ENCODE peak calls at places on chromosomes 4 and X, in five cellular contexts. T is CD4-positive, alpha-beta memory T cell; A is GM06990; X is mesenchymal stem cell; L is right cardiac atrium. B is an unnamed sample.

GRCh38 chr4:95985051-95985450 is 145.2 kb downstream of the PDHA2 start:
- DNase-seq in A (no peak), T (no peak), X (no peak), L (no peak), B (no peak)

GRCh38 chr4:123851521-123851920 is 454.9 kb downstream of the SPRY1 start:
- DNase-seq in T (no peak), A (no peak), X (no peak), L (no peak), B (no peak)

GRCh38 chrX:23952401-23952800 is 44.6 kb downstream of the CXorf58 start:
- DNase-seq in L (no peak), T (no peak), A (no peak), X (no peak), B (no peak)

GRCh38 chr4:22573198-22573597 is 57.3 kb upstream of the ADGRA3 start:
- DNase-seq in L (peak), T (no peak), X (no peak), A (no peak), B (peak)

GRCh38 chr4:48778431-48779094 is 1.5 kb downstream of the FRYL start:
- DNase-seq in A (no peak), X (peak), L (no peak), T (no peak), B (no peak)

GRCh38 chr4:11698033-11698432 is 269.3 kb upstream of the HS3ST1 start:
- DNase-seq in A (no peak), T (no peak), X (no peak), L (no peak), B (no peak)

GRCh38 chr4:54658321-54659093 is 750 bp downstream of the KIT start:
- DNase-seq in T (peak), L (peak), X (peak), A (peak), B (peak)

GRCh38 chr4:173057442-173057841 is 111.2 kb upstream of the GALNT7 start:
- DNase-seq in L (no peak), A (no peak), T (no peak), X (peak), B (no peak)

GRCh38 chrX:71540801-71541545 is 8.1 kb downstream of the OGT start:
- DNase-seq in T (no peak), X (no peak), L (no peak), A (peak), B (no peak)

GRCh38 chrX:110219920-110220319 is 98.0 kb downstream of the AMMECR1 start:
- DNase-seq in X (peak), A (no peak), T (no peak), L (no peak), B (no peak)

GRCh38 chrX:110383414-110383813 is 24.8 kb downstream of the RTL9 start:
- DNase-seq in A (no peak), L (no peak), T (no peak), X (peak), B (no peak)

DNA sequence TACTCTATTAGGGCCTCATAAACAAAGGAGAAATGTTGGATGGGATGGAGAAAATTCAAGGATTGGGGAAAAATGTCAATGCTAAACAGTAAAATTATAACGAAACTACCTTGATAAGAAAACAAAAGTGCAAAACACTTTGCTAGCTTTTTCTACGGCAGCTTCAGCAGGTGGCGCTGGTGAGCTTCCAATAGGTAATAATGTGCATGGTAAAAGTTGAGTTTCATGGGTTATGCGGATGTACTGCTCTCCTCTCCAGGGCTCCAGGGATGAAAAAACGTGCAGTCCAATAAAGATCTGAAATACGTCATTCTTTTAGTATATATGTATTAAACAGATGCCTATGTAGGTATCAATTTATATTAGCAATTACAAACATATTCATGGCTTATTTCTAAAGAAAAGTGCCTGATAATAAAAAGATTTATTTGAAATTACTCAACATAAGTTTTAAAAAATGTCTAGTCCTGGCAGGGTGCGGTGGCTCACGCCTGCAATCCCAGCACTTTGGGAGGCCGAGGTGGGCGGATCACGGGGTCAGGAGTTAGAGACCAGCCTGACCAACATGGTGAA is 239.6 kb downstream of the GRXCR1 start:
- DNase-seq in A (peak), X (peak), T (no peak), L (no peak), B (no peak)
- H3K4me3 ChIP-seq in A (no peak), X (no peak), T (no peak), L (no peak), B (no peak)

DNA sequence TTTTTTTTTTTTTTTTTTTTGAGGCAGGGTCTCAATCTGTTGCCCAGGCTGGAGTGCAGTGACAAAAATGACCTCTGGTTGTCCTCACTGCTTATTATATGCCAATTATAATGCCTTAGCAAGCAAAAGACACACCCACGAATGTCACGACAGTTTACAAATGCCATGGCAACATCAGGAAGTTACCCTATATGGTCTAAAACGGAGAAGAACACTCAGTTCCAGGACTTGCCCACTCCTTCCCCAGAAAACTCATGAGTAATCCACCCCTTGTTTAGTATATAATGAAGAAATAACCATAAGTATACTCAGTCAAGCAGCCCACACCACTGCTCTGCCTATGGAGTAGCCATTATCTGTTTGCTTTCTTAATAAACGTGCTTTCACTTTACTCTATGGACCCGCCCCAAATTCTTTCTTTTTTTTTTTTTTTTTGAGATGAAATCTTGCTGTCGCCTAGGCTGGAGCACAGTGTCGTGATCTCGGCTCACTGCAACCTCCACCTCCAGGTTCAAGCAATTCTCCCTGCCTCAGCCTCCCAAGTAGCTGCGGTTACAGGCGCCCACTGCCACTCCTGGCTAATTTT is 106.2 kb downstream of the SMIM20 start:
- DNase-seq in L (no peak), A (no peak), X (peak), T (peak), B (no peak)
- H3K4me3 ChIP-seq in L (no peak), A (no peak), X (no peak), T (no peak), B (no peak)

GRCh38 chr4:1194028-1194900 is 21.9 kb upstream of the SPON2 start:
- DNase-seq in T (no peak), A (no peak), X (peak), L (peak), B (peak)

GRCh38 chr4:1191621-1192020 is 19.2 kb upstream of the SPON2 start:
- DNase-seq in T (no peak), L (peak), A (peak), X (no peak), B (no peak)

GRCh38 chr4:1192493-1193205 is 20.3 kb upstream of the SPON2 start:
- DNase-seq in L (peak), T (no peak), X (no peak), A (peak), B (no peak)

GRCh38 chr4:1193206-1194027 is 21.0 kb upstream of the SPON2 start:
- DNase-seq in T (no peak), L (peak), A (no peak), X (no peak), B (peak)

DNA sequence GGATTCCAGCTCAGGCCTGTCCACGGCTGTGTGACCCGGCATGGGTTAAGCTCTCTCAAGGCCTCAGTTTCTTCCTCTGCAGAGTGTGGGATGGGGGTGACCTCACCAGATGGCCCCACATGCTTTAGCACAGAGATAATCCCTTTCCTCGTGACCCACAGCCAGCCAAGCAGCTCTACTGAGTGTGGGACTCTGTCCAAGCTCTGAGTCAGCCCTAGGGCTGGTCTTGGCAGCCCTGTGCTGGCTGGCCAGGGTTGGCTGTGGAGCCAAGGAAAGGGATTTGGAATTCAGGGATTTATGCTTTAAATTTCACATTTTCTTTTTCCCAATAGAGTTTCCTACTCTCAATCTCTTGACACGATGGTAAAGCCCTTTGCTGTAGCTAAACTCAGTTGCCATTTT is 19.7 kb upstream of the SPON2 start:
- DNase-seq in T (no peak), A (no peak), L (peak), X (peak), B (peak)
- H3K4me3 ChIP-seq in T (no peak), A (no peak), L (no peak), X (no peak), B (no peak)

GRCh38 chrX:149528381-149528780 is 12.4 kb upstream of the EOLA1 start:
- DNase-seq in X (no peak), A (no peak), L (no peak), T (no peak), B (no peak)
- H3K4me3 ChIP-seq in X (no peak), A (no peak), L (no peak), T (no peak), B (no peak)

DNA sequence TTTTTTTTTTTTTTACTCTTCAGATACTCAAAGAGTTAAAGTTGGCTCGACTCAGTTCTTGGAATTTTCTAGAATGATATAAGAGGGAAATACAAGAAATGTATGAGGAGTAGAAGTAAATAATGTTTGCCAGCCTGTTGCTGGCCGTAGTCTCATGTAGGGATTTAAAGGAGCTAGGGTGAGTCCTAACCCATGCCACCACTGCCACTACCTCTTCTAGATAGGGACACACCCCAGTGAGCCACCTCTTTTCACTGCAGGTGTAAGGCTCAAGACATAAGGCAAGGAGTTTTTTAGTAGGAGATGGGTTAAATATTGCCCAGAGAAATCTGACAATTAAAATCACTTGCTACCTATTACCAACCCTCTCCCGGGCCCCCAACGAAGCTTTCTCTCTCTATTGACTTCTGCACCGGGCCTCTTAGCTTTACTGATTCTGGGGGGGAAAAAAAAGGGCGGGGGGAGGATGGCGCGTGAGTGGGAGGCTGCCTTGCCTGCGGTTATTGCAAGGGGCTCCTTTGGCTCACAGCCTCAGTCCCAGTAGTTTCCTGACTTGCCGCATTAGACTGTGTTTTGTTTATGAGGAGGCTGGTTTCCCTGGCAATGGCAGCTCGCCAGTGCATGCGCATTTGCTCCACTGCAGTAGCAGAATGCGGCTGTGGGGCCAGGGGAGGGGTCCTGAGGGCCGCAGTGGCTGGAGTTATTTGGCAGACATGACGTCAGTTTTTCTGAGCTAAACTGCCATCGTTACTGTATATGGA is 3.0 kb downstream of the LINC00632 start:
- DNase-seq in L (peak), A (peak), X (peak), T (peak), B (no peak)
- H3K4me3 ChIP-seq in L (peak), A (no peak), X (no peak), T (no peak), B (peak)

GRCh38 chrX:129123795-129124194 is 399.5 kb downstream of the SMARCA1 start:
- DNase-seq in A (no peak), L (no peak), T (no peak), X (no peak), B (no peak)
- H3K4me3 ChIP-seq in A (no peak), L (no peak), T (no peak), X (no peak), B (no peak)

DNA sequence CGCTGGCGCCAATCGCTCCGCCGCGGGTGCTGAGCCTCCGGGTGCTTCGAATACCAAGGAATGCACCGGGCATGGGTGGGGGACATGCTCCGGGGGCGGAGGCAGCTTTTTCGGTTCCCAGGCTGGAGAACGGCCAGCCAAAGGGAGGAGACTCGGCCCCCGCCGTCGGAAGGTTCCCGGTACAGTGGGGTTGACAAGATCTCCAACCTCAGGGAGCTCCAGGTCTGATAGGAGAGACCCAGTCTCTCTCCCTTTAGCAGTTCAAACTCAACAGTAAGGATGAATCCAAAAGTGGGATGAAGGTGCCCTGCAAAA is 29.1 kb upstream of the BCORL1 start:
- DNase-seq in X (no peak), A (no peak), L (no peak), T (no peak), B (no peak)
- H3K4me3 ChIP-seq in X (peak), A (no peak), L (peak), T (peak), B (peak)

GRCh38 chr4:1869530-1870327 is 1.5 kb upstream of the NSD2 start:
- DNase-seq in X (no peak), L (peak), A (no peak), T (no peak), B (no peak)
- H3K4me3 ChIP-seq in X (peak), L (peak), A (peak), T (peak), B (peak)